ENCODE peak calls at places on chromosomes 4 and X, in ten cellular contexts. One of them, this sample, is unnamed.

GRCh38 chrX:48927125-48927524 is 8.3 kb upstream of the PIM2 start:
- DNase-seq in Karpas-422: no peak
- DNase-seq in esophagus squamous epithelium: no peak
- DNase-seq in natural killer cell: no peak
- DNase-seq in WTC11: peak
- DNase-seq in HFF-Myc: no peak
- DNase-seq in right lobe of liver: no peak
- DNase-seq in foreskin fibroblast: no peak
- DNase-seq in sigmoid colon: no peak
- DNase-seq in activated T-helper 1 cell treated with Interleukin-2 at 50 U/mL for 16 hours: no peak
- DNase-seq in this sample: no peak

GRCh38 chr4:14888790-14889189 is 113.5 kb upstream of the CPEB2 start:
- DNase-seq in Karpas-422: no peak
- DNase-seq in esophagus squamous epithelium: no peak
- DNase-seq in natural killer cell: no peak
- DNase-seq in WTC11: no peak
- DNase-seq in HFF-Myc: no peak
- DNase-seq in right lobe of liver: peak
- DNase-seq in foreskin fibroblast: peak
- DNase-seq in sigmoid colon: no peak
- DNase-seq in activated T-helper 1 cell treated with Interleukin-2 at 50 U/mL for 16 hours: no peak
- DNase-seq in this sample: no peak

GRCh38 chr4:35025152-35025834 is 1219.0 kb downstream of the ARAP2 start:
- DNase-seq in Karpas-422: no peak
- DNase-seq in esophagus squamous epithelium: no peak
- DNase-seq in natural killer cell: no peak
- DNase-seq in WTC11: no peak
- DNase-seq in HFF-Myc: no peak
- DNase-seq in right lobe of liver: no peak
- DNase-seq in foreskin fibroblast: no peak
- DNase-seq in sigmoid colon: no peak
- DNase-seq in activated T-helper 1 cell treated with Interleukin-2 at 50 U/mL for 16 hours: no peak
- DNase-seq in this sample: no peak

GRCh38 chrX:150408561-150408960 is 45.4 kb downstream of the MAMLD1 start:
- DNase-seq in Karpas-422: no peak
- DNase-seq in esophagus squamous epithelium: no peak
- DNase-seq in natural killer cell: no peak
- DNase-seq in WTC11: no peak
- DNase-seq in HFF-Myc: no peak
- DNase-seq in right lobe of liver: no peak
- DNase-seq in foreskin fibroblast: no peak
- DNase-seq in sigmoid colon: no peak
- DNase-seq in activated T-helper 1 cell treated with Interleukin-2 at 50 U/mL for 16 hours: no peak
- DNase-seq in this sample: no peak

GRCh38 chrX:153773218-153773611 is 7.6 kb upstream of the SRPK3 start:
- DNase-seq in Karpas-422: no peak
- DNase-seq in esophagus squamous epithelium: no peak
- DNase-seq in natural killer cell: no peak
- DNase-seq in WTC11: no peak
- DNase-seq in HFF-Myc: no peak
- DNase-seq in right lobe of liver: peak
- DNase-seq in foreskin fibroblast: no peak
- DNase-seq in sigmoid colon: peak
- DNase-seq in activated T-helper 1 cell treated with Interleukin-2 at 50 U/mL for 16 hours: no peak
- DNase-seq in this sample: no peak

GRCh38 chr4:153620352-153620751 is 63.7 kb upstream of the TLR2 start:
- DNase-seq in Karpas-422: no peak
- DNase-seq in esophagus squamous epithelium: no peak
- DNase-seq in natural killer cell: no peak
- DNase-seq in WTC11: no peak
- DNase-seq in HFF-Myc: peak
- DNase-seq in right lobe of liver: no peak
- DNase-seq in foreskin fibroblast: peak
- DNase-seq in sigmoid colon: no peak
- DNase-seq in activated T-helper 1 cell treated with Interleukin-2 at 50 U/mL for 16 hours: no peak
- DNase-seq in this sample: no peak

GRCh38 chr4:165343353-165344191 is 16.1 kb downstream of the MSMO1 start:
- DNase-seq in Karpas-422: peak
- DNase-seq in esophagus squamous epithelium: no peak
- DNase-seq in natural killer cell: no peak
- DNase-seq in WTC11: no peak
- DNase-seq in HFF-Myc: no peak
- DNase-seq in right lobe of liver: no peak
- DNase-seq in foreskin fibroblast: peak
- DNase-seq in sigmoid colon: no peak
- DNase-seq in activated T-helper 1 cell treated with Interleukin-2 at 50 U/mL for 16 hours: no peak
- DNase-seq in this sample: no peak

GRCh38 chr4:183155450-183156184 is 56.6 kb downstream of the WWC2 start:
- DNase-seq in Karpas-422: no peak
- DNase-seq in esophagus squamous epithelium: no peak
- DNase-seq in natural killer cell: no peak
- DNase-seq in WTC11: no peak
- DNase-seq in HFF-Myc: no peak
- DNase-seq in right lobe of liver: no peak
- DNase-seq in foreskin fibroblast: no peak
- DNase-seq in sigmoid colon: no peak
- DNase-seq in activated T-helper 1 cell treated with Interleukin-2 at 50 U/mL for 16 hours: no peak
- DNase-seq in this sample: no peak

GRCh38 chr4:111630705-111631104 is 514.5 kb upstream of the FAM241A start:
- DNase-seq in Karpas-422: no peak
- DNase-seq in esophagus squamous epithelium: no peak
- DNase-seq in natural killer cell: no peak
- DNase-seq in WTC11: no peak
- DNase-seq in HFF-Myc: no peak
- DNase-seq in right lobe of liver: no peak
- DNase-seq in foreskin fibroblast: peak
- DNase-seq in sigmoid colon: no peak
- DNase-seq in activated T-helper 1 cell treated with Interleukin-2 at 50 U/mL for 16 hours: no peak
- DNase-seq in this sample: no peak

GRCh38 chr4:87005690-87006461 is 71.1 kb downstream of the AFF1 start:
- DNase-seq in Karpas-422: peak
- DNase-seq in esophagus squamous epithelium: no peak
- DNase-seq in natural killer cell: peak
- DNase-seq in WTC11: no peak
- DNase-seq in HFF-Myc: no peak
- DNase-seq in right lobe of liver: no peak
- DNase-seq in foreskin fibroblast: no peak
- DNase-seq in sigmoid colon: no peak
- DNase-seq in activated T-helper 1 cell treated with Interleukin-2 at 50 U/mL for 16 hours: no peak
- DNase-seq in this sample: no peak

GRCh38 chr4:151314509-151314908 is 10.9 kb downstream of the SH3D19 start:
- DNase-seq in Karpas-422: no peak
- DNase-seq in esophagus squamous epithelium: no peak
- DNase-seq in natural killer cell: no peak
- DNase-seq in WTC11: no peak
- DNase-seq in HFF-Myc: no peak
- DNase-seq in right lobe of liver: no peak
- DNase-seq in foreskin fibroblast: no peak
- DNase-seq in sigmoid colon: no peak
- DNase-seq in activated T-helper 1 cell treated with Interleukin-2 at 50 U/mL for 16 hours: no peak
- DNase-seq in this sample: no peak

GRCh38 chrX:12330841-12331240 is 192.6 kb downstream of the FRMPD4 start:
- DNase-seq in Karpas-422: no peak
- DNase-seq in esophagus squamous epithelium: no peak
- DNase-seq in natural killer cell: no peak
- DNase-seq in WTC11: no peak
- DNase-seq in HFF-Myc: no peak
- DNase-seq in right lobe of liver: no peak
- DNase-seq in foreskin fibroblast: no peak
- DNase-seq in sigmoid colon: no peak
- DNase-seq in activated T-helper 1 cell treated with Interleukin-2 at 50 U/mL for 16 hours: no peak
- DNase-seq in this sample: no peak

GRCh38 chr4:40056722-40057539 is at the start of gene N4BP2:
- DNase-seq in Karpas-422: peak
- DNase-seq in esophagus squamous epithelium: peak
- DNase-seq in natural killer cell: peak
- DNase-seq in WTC11: peak
- DNase-seq in HFF-Myc: peak
- DNase-seq in right lobe of liver: peak
- DNase-seq in foreskin fibroblast: peak
- DNase-seq in sigmoid colon: peak
- DNase-seq in activated T-helper 1 cell treated with Interleukin-2 at 50 U/mL for 16 hours: peak
- DNase-seq in this sample: peak

GRCh38 chrX:16465081-16465876 is 184.7 kb upstream of the S100G start:
- DNase-seq in Karpas-422: no peak
- DNase-seq in esophagus squamous epithelium: no peak
- DNase-seq in natural killer cell: no peak
- DNase-seq in WTC11: no peak
- DNase-seq in HFF-Myc: no peak
- DNase-seq in right lobe of liver: no peak
- DNase-seq in foreskin fibroblast: peak
- DNase-seq in sigmoid colon: no peak
- DNase-seq in activated T-helper 1 cell treated with Interleukin-2 at 50 U/mL for 16 hours: no peak
- DNase-seq in this sample: no peak